ENCODE peak calls at places on chromosome 11, in seven cellular contexts. G is lung microvascular endothelial cell; D is Ammon's horn; F is activated CD4-positive, alpha-beta T cell treated with anti-CD3 and anti-CD28 coated beads, Interleukin-2, amount 50 U/mL, for 4 hours; O is NCI-H2081; I is stimulated activated CD4-positive, alpha-beta T cell treated with anti-CD3 and anti-CD28 coated beads, Interleukin-12 subunit alpha, Interleukin-12 subunit beta, amount 100 ng/mL, for 24 hours; T is neuronal stem cell. U is an unnamed sample.

GRCh38 chr11:57513911-57514537 is 1.5 kb downstream of the SLC43A1 start:
- DNase-seq in G (peak; percentile 33), D (no peak), F (peak; percentile 9), O (peak; percentile 41), I (peak; percentile 10), T (no peak), U (peak; percentile 19)

GRCh38 chr11:113263458-113264095 is 50.8 kb upstream of the TTC12 start:
- DNase-seq in G (no peak), D (no peak), F (no peak), O (peak; percentile 21), I (no peak), T (no peak), U (no peak)

GRCh38 chr11:2210366-2211112 is 38.9 kb upstream of the TH start:
- DNase-seq in G (no peak), D (no peak), F (no peak), O (no peak), I (no peak), T (no peak), U (no peak)

GRCh38 chr11:45817191-45817590 is 12.2 kb downstream of the SLC35C1 start:
- DNase-seq in G (no peak), D (no peak), F (no peak), O (no peak), I (no peak), T (no peak), U (no peak)

GRCh38 chr11:120331301-120331966 is 4.8 kb upstream of the ARHGEF12 start:
- DNase-seq in G (peak; percentile 48), D (no peak), F (no peak), O (no peak), I (no peak), T (no peak), U (peak; percentile 94)

GRCh38 chr11:15967966-15968365 is 388.4 kb downstream of the SOX6 start:
- DNase-seq in G (peak; percentile 89), D (no peak), F (no peak), O (no peak), I (no peak), T (no peak), U (peak; percentile 71)

GRCh38 chr11:61870429-61871039 is 20.8 kb downstream of the FADS3 start:
- DNase-seq in G (no peak), D (no peak), F (no peak), O (no peak), I (no peak), T (no peak), U (peak; percentile 22)

GRCh38 chr11:65560555-65561418 is 2.6 kb upstream of the LTBP3 start:
- DNase-seq in G (peak; percentile 86), D (peak; percentile 71), F (no peak), O (no peak), I (no peak), T (no peak), U (peak; percentile 60)

GRCh38 chr11:69333149-69333710 is 39.3 kb downstream of the MYEOV start:
- DNase-seq in G (no peak), D (no peak), F (no peak), O (no peak), I (no peak), T (no peak), U (no peak)

GRCh38 chr11:104148074-104148473 is 15.9 kb downstream of the PDGFD start:
- DNase-seq in G (no peak), D (no peak), F (no peak), O (no peak), I (no peak), T (no peak), U (peak; percentile 83)

GRCh38 chr11:118168751-118169150 is 7.7 kb downstream of the SCN2B start:
- DNase-seq in G (no peak), D (no peak), F (no peak), O (no peak), I (no peak), T (no peak), U (no peak)

GRCh38 chr11:12182650-12183511 is 72.5 kb downstream of the MICAL2 start:
- DNase-seq in G (peak; percentile 97), D (no peak), F (no peak), O (no peak), I (no peak), T (no peak), U (peak; percentile 88)

GRCh38 chr11:298406-299065 is 790 bp downstream of the IFITM5 start:
- DNase-seq in G (no peak), D (no peak), F (no peak), O (no peak), I (no peak), T (no peak), U (no peak)

GRCh38 chr11:66418168-66418985 is 2.5 kb upstream of the NPAS4 start:
- DNase-seq in G (peak; percentile 75), D (peak; percentile 83), F (peak; percentile 38), O (peak; percentile 71), I (peak; percentile 46), T (peak; percentile 91), U (peak; percentile 96)

GRCh38 chr11:1892558-1892957 is 863 bp upstream of the PRR33 start:
- DNase-seq in G (no peak), D (no peak), F (no peak), O (no peak), I (no peak), T (no peak), U (no peak)

GRCh38 chr11:109708184-109708583 is 286.2 kb downstream of the C11orf87 start:
- DNase-seq in G (no peak), D (no peak), F (no peak), O (no peak), I (no peak), T (no peak), U (no peak)

GRCh38 chr11:103546236-103546635 is 437.0 kb downstream of the DYNC2H1 start:
- DNase-seq in G (no peak), D (no peak), F (no peak), O (peak; percentile 34), I (no peak), T (no peak), U (no peak)

GRCh38 chr11:80593981-80594380 is 1153.2 kb upstream of the TENM4 start:
- DNase-seq in G (peak; percentile 1), D (peak; percentile 81), F (no peak), O (no peak), I (no peak), T (no peak), U (no peak)

GRCh38 chr11:97461044-97461880 is 1071.4 kb downstream of the JRKL start:
- DNase-seq in G (no peak), D (no peak), F (no peak), O (no peak), I (no peak), T (no peak), U (no peak)

GRCh38 chr11:7628660-7629059 is 44.6 kb downstream of the CYB5R2 start:
- DNase-seq in G (no peak), D (no peak), F (no peak), O (no peak), I (no peak), T (no peak), U (no peak)

GRCh38 chr11:122863704-122864326 is 18.7 kb upstream of the JHY start:
- DNase-seq in G (peak; percentile 49), D (peak; percentile 48), F (peak; percentile 53), O (peak; percentile 68), I (no peak), T (no peak), U (peak; percentile 87)

GRCh38 chr11:121304750-121305149 is 12.2 kb downstream of the SC5D start:
- DNase-seq in G (no peak), D (no peak), F (no peak), O (no peak), I (no peak), T (no peak), U (no peak)

GRCh38 chr11:126231725-126232459 is 20.3 kb downstream of the FAM118B start:
- DNase-seq in G (peak; percentile 87), D (no peak), F (no peak), O (no peak), I (no peak), T (no peak), U (peak; percentile 25)

GRCh38 chr11:63868399-63869064 is 29.6 kb downstream of the MARK2 start:
- DNase-seq in G (peak; percentile 49), D (no peak), F (no peak), O (no peak), I (no peak), T (no peak), U (no peak)

GRCh38 chr11:75325713-75326438 is 25.6 kb downstream of the ARRB1 start:
- DNase-seq in G (peak; percentile 96), D (peak; percentile 92), F (peak; percentile 51), O (no peak), I (peak; percentile 45), T (no peak), U (peak; percentile 83)

GRCh38 chr11:20015529-20016427 is 144.5 kb downstream of the DBX1 start:
- DNase-seq in G (no peak), D (no peak), F (no peak), O (no peak), I (no peak), T (no peak), U (no peak)

GRCh38 chr11:128708660-128709059 is 14.8 kb downstream of the FLI1 start:
- DNase-seq in G (peak; percentile 41), D (no peak), F (no peak), O (no peak), I (no peak), T (no peak), U (no peak)

GRCh38 chr11:123527947-123528346 is 97.9 kb downstream of the GRAMD1B start:
- DNase-seq in G (no peak), D (no peak), F (no peak), O (no peak), I (no peak), T (no peak), U (no peak)

GRCh38 chr11:55726715-55727324 is 46.4 kb upstream of the OR5D13 start:
- DNase-seq in G (no peak), D (no peak), F (no peak), O (no peak), I (no peak), T (no peak), U (no peak)

GRCh38 chr11:43010042-43010441 is 301.8 kb upstream of the API5 start:
- DNase-seq in G (no peak), D (peak; percentile 35), F (no peak), O (no peak), I (no peak), T (no peak), U (no peak)

GRCh38 chr11:45765836-45766235 is 39.1 kb upstream of the SLC35C1 start:
- DNase-seq in G (no peak), D (no peak), F (no peak), O (no peak), I (no peak), T (no peak), U (no peak)

GRCh38 chr11:64327993-64328392 is 10.1 kb downstream of the PRDX5 start:
- DNase-seq in G (no peak), D (no peak), F (no peak), O (no peak), I (no peak), T (no peak), U (no peak)

GRCh38 chr11:3147257-3147619 is 17.9 kb downstream of the OSBPL5 start:
- DNase-seq in G (no peak), D (no peak), F (no peak), O (no peak), I (no peak), T (no peak), U (no peak)

GRCh38 chr11:12207384-12208150 is 97.2 kb downstream of the MICAL2 start:
- DNase-seq in G (no peak), D (no peak), F (no peak), O (no peak), I (peak; percentile 39), T (no peak), U (peak; percentile 49)

GRCh38 chr11:68120212-68121066 is 749 bp downstream of the CHKA start:
- DNase-seq in G (peak; percentile 39), D (peak; percentile 54), F (peak; percentile 28), O (peak; percentile 31), I (no peak), T (peak; percentile 44), U (peak; percentile 74)

GRCh38 chr11:2265396-2265795 is 5.0 kb downstream of the ASCL2 start:
- DNase-seq in G (no peak), D (peak; percentile 63), F (no peak), O (no peak), I (no peak), T (no peak), U (no peak)